ENCODE peak calls at places on chromosomes 11 and 22, in four cellular contexts. One of them, this sample, is unnamed.

GRCh38 chr11:108007819-108008218 is 879 bp upstream of the CUL5 start:
- DNase-seq in AG09309: no peak
- DNase-seq in GM06990: no peak
- DNase-seq in testis: no peak
- DNase-seq in this sample: no peak

GRCh38 chr22:35631597-35631996 is 14.5 kb upstream of the MB start:
- DNase-seq in AG09309: no peak
- DNase-seq in GM06990: no peak
- DNase-seq in testis: peak
- DNase-seq in this sample: no peak

GRCh38 chr11:62922189-62922589 is 1.0 kb upstream of the CHRM1 start:
- DNase-seq in AG09309: no peak
- DNase-seq in GM06990: no peak
- DNase-seq in testis: no peak
- DNase-seq in this sample: no peak

GRCh38 chr11:68710445-68710844 is 26.1 kb downstream of the GAL start:
- DNase-seq in AG09309: no peak
- DNase-seq in GM06990: no peak
- DNase-seq in testis: no peak
- DNase-seq in this sample: no peak

GRCh38 chr11:28472904-28473303 is 364.7 kb downstream of the METTL15 start:
- DNase-seq in AG09309: no peak
- DNase-seq in GM06990: no peak
- DNase-seq in testis: no peak
- DNase-seq in this sample: no peak

GRCh38 chr11:3836903-3837302 is 3.9 kb downstream of the RHOG start:
- DNase-seq in AG09309: no peak
- DNase-seq in GM06990: no peak
- DNase-seq in testis: no peak
- DNase-seq in this sample: no peak

GRCh38 chr11:21911046-21911445 is 281.8 kb upstream of the ANO5 start:
- DNase-seq in AG09309: no peak
- DNase-seq in GM06990: no peak
- DNase-seq in testis: no peak
- DNase-seq in this sample: no peak

GRCh38 chr22:48091656-48092223 is 1329.3 kb downstream of the TBC1D22A start:
- DNase-seq in AG09309: no peak
- DNase-seq in GM06990: no peak
- DNase-seq in testis: no peak
- DNase-seq in this sample: no peak

GRCh38 chr11:69382131-69383128 is 88.5 kb downstream of the MYEOV start:
- DNase-seq in AG09309: no peak
- DNase-seq in GM06990: no peak
- DNase-seq in testis: peak
- DNase-seq in this sample: no peak

GRCh38 chr11:93869830-93870229 is 19.4 kb upstream of the VSTM5 start:
- DNase-seq in AG09309: no peak
- DNase-seq in GM06990: no peak
- DNase-seq in testis: no peak
- DNase-seq in this sample: no peak

GRCh38 chr22:38482662-38483308 is 14.9 kb downstream of the KDELR3 start:
- DNase-seq in AG09309: no peak
- DNase-seq in GM06990: no peak
- DNase-seq in testis: no peak
- DNase-seq in this sample: no peak

GRCh38 chr11:115377882-115378296 is 126.3 kb downstream of the CADM1 start:
- DNase-seq in AG09309: peak
- DNase-seq in GM06990: no peak
- DNase-seq in testis: no peak
- DNase-seq in this sample: no peak

GRCh38 chr22:41636467-41636866 is 15.4 kb downstream of the XRCC6 start:
- DNase-seq in AG09309: no peak
- DNase-seq in GM06990: no peak
- DNase-seq in testis: no peak
- DNase-seq in this sample: peak

GRCh38 chr11:7643323-7643722 is 30.0 kb downstream of the CYB5R2 start:
- DNase-seq in AG09309: no peak
- DNase-seq in GM06990: no peak
- DNase-seq in testis: no peak
- DNase-seq in this sample: no peak

GRCh38 chr22:42076764-42077485 is 2.6 kb upstream of the SMDT1 start:
- DNase-seq in AG09309: no peak
- DNase-seq in GM06990: no peak
- DNase-seq in testis: peak
- DNase-seq in this sample: no peak

GRCh38 chr22:19430890-19431541 is 517 bp downstream of the HIRA start:
- DNase-seq in AG09309: no peak
- DNase-seq in GM06990: peak
- DNase-seq in testis: peak
- DNase-seq in this sample: peak

GRCh38 chr11:44861829-44862545 is 88.7 kb downstream of the TP53I11 start:
- DNase-seq in AG09309: peak
- DNase-seq in GM06990: peak
- DNase-seq in testis: peak
- DNase-seq in this sample: peak

GRCh38 chr11:44808053-44808753 is 81.4 kb downstream of the TSPAN18 start:
- DNase-seq in AG09309: no peak
- DNase-seq in GM06990: no peak
- DNase-seq in testis: no peak
- DNase-seq in this sample: no peak

GRCh38 chr22:22591348-22592299 is 32.6 kb upstream of the PRAME start:
- DNase-seq in AG09309: no peak
- DNase-seq in GM06990: no peak
- DNase-seq in testis: no peak
- DNase-seq in this sample: no peak

GRCh38 chr11:123298488-123299447 is 103.7 kb upstream of the CLMP start:
- DNase-seq in AG09309: no peak
- DNase-seq in GM06990: no peak
- DNase-seq in testis: no peak
- DNase-seq in this sample: no peak

GRCh38 chr11:61378713-61379313 is 13.6 kb upstream of the TMEM216 start:
- DNase-seq in AG09309: peak
- DNase-seq in GM06990: no peak
- DNase-seq in testis: peak
- DNase-seq in this sample: peak

GRCh38 chr11:76601712-76602111 is 68.8 kb downstream of the LRRC32 start:
- DNase-seq in AG09309: no peak
- DNase-seq in GM06990: no peak
- DNase-seq in testis: peak
- DNase-seq in this sample: no peak

GRCh38 chr22:26756675-26757293 is 99.4 kb downstream of the MIAT start:
- DNase-seq in AG09309: no peak
- DNase-seq in GM06990: peak
- DNase-seq in testis: peak
- DNase-seq in this sample: peak
- TF ChIP-seq CTCF in AG09309: peak
- TF ChIP-seq CTCF in GM06990: peak
- TF ChIP-seq CTCF in testis: peak
- TF ChIP-seq CTCF in this sample: peak

DNA sequence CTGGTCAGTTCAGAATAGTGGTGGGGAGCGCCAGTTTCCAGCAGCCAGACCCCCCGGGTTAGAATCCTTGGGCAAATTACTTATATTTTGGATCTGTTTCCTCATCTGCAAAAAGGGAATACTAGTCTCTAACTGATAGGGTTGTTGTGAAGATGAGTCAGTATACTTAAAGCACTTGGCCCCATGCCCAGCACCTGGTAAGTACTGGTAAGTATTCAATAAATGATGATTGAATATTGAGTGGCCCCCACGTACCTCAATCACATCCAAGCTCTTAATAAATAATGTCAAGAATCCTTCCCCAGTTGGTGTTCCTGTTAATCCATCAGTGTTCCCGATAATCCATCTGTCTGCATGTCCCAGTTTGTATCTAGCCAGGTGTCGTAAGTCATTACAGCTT is 12.1 kb downstream of the ACP2 start:
- DNase-seq in AG09309: no peak
- DNase-seq in GM06990: no peak
- DNase-seq in testis: no peak
- DNase-seq in this sample: peak
- TF ChIP-seq CTCF in AG09309: no peak
- TF ChIP-seq CTCF in GM06990: no peak
- TF ChIP-seq CTCF in testis: no peak
- TF ChIP-seq CTCF in this sample: no peak

GRCh38 chr11:2525941-2526807 is 81.4 kb downstream of the KCNQ1 start:
- DNase-seq in AG09309: no peak
- DNase-seq in GM06990: no peak
- DNase-seq in testis: no peak
- DNase-seq in this sample: no peak

GRCh38 chr11:2528301-2529050 is 83.7 kb downstream of the KCNQ1 start:
- DNase-seq in AG09309: no peak
- DNase-seq in GM06990: no peak
- DNase-seq in testis: no peak
- DNase-seq in this sample: no peak

GRCh38 chr11:2525166-2525861 is 80.5 kb downstream of the KCNQ1 start:
- DNase-seq in AG09309: no peak
- DNase-seq in GM06990: no peak
- DNase-seq in testis: no peak
- DNase-seq in this sample: no peak

GRCh38 chr11:2527621-2528291 is 82.9 kb downstream of the KCNQ1 start:
- DNase-seq in AG09309: no peak
- DNase-seq in GM06990: no peak
- DNase-seq in testis: no peak
- DNase-seq in this sample: no peak

GRCh38 chr11:2526808-2527381 is 82.1 kb downstream of the KCNQ1 start:
- DNase-seq in AG09309: no peak
- DNase-seq in GM06990: peak
- DNase-seq in testis: peak
- DNase-seq in this sample: no peak
- TF ChIP-seq CTCF in AG09309: no peak
- TF ChIP-seq CTCF in GM06990: peak
- TF ChIP-seq CTCF in testis: no peak
- TF ChIP-seq CTCF in this sample: peak

DNA sequence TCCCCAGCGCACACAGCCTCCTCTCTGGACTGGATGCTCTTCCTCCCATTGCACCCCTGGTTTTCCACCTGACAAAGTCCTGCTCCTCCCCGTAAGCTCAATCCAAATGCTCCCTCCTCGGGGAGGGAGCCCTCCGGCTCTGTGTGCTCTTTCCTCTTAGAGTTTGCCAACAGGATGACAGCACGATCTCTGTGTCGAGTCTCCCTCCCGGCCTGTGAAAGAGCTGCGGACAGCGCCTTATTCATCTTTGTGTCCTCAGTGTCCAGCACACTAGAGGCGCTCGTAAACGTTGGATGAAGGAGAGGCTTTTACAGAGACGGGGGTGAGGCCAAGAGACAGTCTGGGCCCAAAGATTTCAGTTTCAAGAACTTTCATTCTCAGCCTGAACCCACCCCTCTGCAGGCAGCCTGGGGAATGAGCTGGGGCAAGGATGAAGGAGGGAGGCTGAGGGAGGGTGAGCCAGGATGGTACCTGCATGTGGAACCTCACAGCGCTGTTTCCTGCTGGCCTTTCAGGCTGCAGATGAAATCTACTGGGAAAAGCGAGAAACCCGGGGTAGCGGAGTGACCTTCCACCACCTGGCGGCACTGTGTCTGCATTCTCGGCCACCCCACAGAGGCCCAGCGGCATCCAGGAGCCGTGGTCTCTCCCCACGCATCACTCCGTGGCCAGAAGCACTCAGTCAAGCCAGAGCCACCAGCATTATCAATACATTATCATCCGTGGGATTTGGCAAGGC is 8.5 kb upstream of the TMPRSS4 start:
- DNase-seq in AG09309: no peak
- DNase-seq in GM06990: no peak
- DNase-seq in testis: no peak
- DNase-seq in this sample: no peak
- TF ChIP-seq CTCF in AG09309: no peak
- TF ChIP-seq CTCF in GM06990: no peak
- TF ChIP-seq CTCF in testis: no peak
- TF ChIP-seq CTCF in this sample: peak

DNA sequence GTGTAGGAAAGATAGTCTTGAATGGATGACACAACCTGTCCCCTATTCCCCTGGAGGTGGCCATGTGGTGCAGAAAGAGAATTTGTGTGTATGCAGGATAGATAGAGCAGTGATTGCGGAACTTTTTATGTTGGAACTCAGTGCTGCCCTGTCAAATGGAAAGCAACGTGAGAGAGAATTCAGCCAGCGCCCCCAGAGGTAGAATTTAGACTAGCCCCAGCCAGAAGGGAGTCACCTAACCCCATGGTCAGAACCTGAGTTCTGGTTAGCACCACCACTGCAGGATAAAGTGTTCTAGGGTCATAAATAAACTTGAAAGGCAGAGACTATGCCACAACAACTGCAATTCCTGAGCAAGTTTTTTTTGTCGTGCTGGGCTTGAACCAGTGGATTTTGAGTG is 152.9 kb upstream of the GRIA4 start:
- DNase-seq in AG09309: no peak
- DNase-seq in GM06990: no peak
- DNase-seq in testis: no peak
- DNase-seq in this sample: no peak
- TF ChIP-seq CTCF in AG09309: no peak
- TF ChIP-seq CTCF in GM06990: peak
- TF ChIP-seq CTCF in testis: no peak
- TF ChIP-seq CTCF in this sample: peak

GRCh38 chr22:24555160-24555495 is 190 bp upstream of the GUCD1 start:
- DNase-seq in AG09309: peak
- DNase-seq in GM06990: peak
- DNase-seq in testis: peak
- DNase-seq in this sample: peak

GRCh38 chr22:24559471-24559870 is 3.7 kb downstream of the SNRPD3 start:
- DNase-seq in AG09309: no peak
- DNase-seq in GM06990: no peak
- DNase-seq in testis: no peak
- DNase-seq in this sample: no peak

GRCh38 chr22:24554316-24555159 is at the start of gene GUCD1:
- DNase-seq in AG09309: no peak
- DNase-seq in GM06990: peak
- DNase-seq in testis: peak
- DNase-seq in this sample: peak

GRCh38 chr22:24553597-24554315 is 1.2 kb downstream of the GUCD1 start:
- DNase-seq in AG09309: no peak
- DNase-seq in GM06990: no peak
- DNase-seq in testis: peak
- DNase-seq in this sample: peak

DNA sequence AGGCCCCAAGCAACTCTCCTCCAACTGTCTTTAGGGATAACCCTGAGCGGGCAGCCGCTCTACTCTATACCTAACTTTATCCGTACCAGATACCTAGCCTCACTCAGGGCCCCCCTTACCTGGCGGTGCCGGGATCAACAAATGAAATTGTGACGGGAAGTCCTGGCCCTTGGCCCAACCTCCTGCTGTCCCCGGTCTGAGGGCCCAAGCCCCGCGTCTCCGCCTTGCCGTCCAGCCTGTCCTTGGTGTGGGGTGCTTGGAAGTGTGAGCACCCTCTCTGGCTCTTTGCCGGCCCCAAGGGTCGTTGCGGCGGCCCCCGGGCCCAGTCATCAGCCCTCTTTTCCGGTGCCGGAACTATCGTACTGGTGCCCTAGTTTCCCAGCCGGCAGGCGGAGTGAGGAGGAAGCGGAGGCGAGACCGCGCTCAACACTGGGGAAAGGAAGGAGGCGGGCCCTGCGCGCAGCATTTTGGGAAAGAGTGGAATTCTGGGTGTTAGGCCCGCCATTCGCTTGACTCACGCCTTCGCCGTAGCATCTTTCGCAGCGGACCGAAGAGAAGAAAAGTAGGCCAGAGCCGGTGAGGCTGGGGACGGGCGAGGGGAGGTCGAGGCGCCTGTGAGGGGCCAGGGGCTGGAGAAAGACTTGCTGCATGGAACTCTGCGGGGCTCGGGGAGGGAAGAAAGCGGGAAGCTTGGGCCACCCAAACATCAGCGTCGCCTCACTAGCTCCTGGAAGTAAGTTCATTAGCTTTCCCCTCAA is at the start of gene SNRPD3:
- DNase-seq in AG09309: peak
- DNase-seq in GM06990: peak
- DNase-seq in testis: peak
- DNase-seq in this sample: peak
- TF ChIP-seq CTCF in AG09309: peak
- TF ChIP-seq CTCF in GM06990: no peak
- TF ChIP-seq CTCF in testis: peak
- TF ChIP-seq CTCF in this sample: peak